ENCODE peak calls at places on chromosomes 4 and X, in ten cellular contexts. M, T, J, H, F, W, N, P, R and U are unnamed samples.

GRCh38 chr4:158065176-158065575 is 107.6 kb downstream of the GASK1B start:
- DNase-seq in M (no peak), T (no peak), J (no peak), H (no peak), F (peak; percentile 6), W (no peak), N (no peak), P (no peak), R (no peak), U (no peak)

GRCh38 chrX:13797512-13797911 is 19.4 kb downstream of the GPM6B start:
- DNase-seq in M (no peak), T (no peak), J (no peak), H (no peak), F (no peak), W (no peak), N (no peak), P (no peak), R (no peak), U (no peak)

GRCh38 chr4:152480356-152480755 is 55.5 kb downstream of the FBXW7 start:
- DNase-seq in M (no peak), T (no peak), J (no peak), H (no peak), F (no peak), W (no peak), N (no peak), P (no peak), R (no peak), U (no peak)

GRCh38 chrX:14712096-14712495 is 160.8 kb downstream of the FANCB start:
- DNase-seq in M (no peak), T (no peak), J (no peak), H (no peak), F (peak; percentile 37), W (no peak), N (no peak), P (no peak), R (no peak), U (no peak)

GRCh38 chrX:41084360-41085104 is 713 bp upstream of the USP9X start:
- DNase-seq in M (peak; percentile 77), T (peak; percentile 99), J (peak; percentile 98), H (peak; percentile 84), F (peak; percentile 91), W (peak; percentile 96), N (peak; percentile 96), P (peak; percentile 99), R (peak; percentile 97), U (peak; percentile 94)

GRCh38 chrX:37905436-37906147 is 58.2 kb upstream of the DYNLT3 start:
- DNase-seq in M (no peak), T (peak; percentile 16), J (peak; percentile 78), H (no peak), F (no peak), W (peak; percentile 8), N (peak; percentile 30), P (no peak), R (no peak), U (no peak)

GRCh38 chrX:9369802-9370291 is 95.0 kb upstream of the TBL1X start:
- DNase-seq in M (no peak), T (no peak), J (peak; percentile 42), H (no peak), F (no peak), W (peak; percentile 49), N (no peak), P (no peak), R (no peak), U (no peak)

GRCh38 chr4:129428454-129428853 is 332.5 kb downstream of the C4orf33 start:
- DNase-seq in M (no peak), T (no peak), J (no peak), H (no peak), F (no peak), W (no peak), N (no peak), P (no peak), R (no peak), U (no peak)

GRCh38 chr4:75547647-75548387 is 8.0 kb upstream of the ODAPH start:
- DNase-seq in M (no peak), T (peak; percentile 23), J (no peak), H (no peak), F (no peak), W (peak; percentile 71), N (no peak), P (peak; percentile 54), R (peak; percentile 32), U (no peak)

GRCh38 chr4:20252656-20253271 is 1.1 kb downstream of the SLIT2 start:
- DNase-seq in M (no peak), T (peak; percentile 52), J (peak; percentile 40), H (peak; percentile 27), F (peak; percentile 30), W (peak; percentile 52), N (peak; percentile 34), P (peak; percentile 36), R (peak; percentile 21), U (no peak)

GRCh38 chrX:119870626-119871131 is 854 bp downstream of the RNF113A start:
- DNase-seq in M (no peak), T (no peak), J (peak; percentile 17), H (no peak), F (peak; percentile 33), W (no peak), N (peak; percentile 38), P (no peak), R (peak; percentile 47), U (peak; percentile 14)

GRCh38 chr4:140252144-140252741 is 98.3 kb upstream of the MAML3 start:
- DNase-seq in M (no peak), T (peak; percentile 47), J (no peak), H (peak; percentile 33), F (peak; percentile 21), W (no peak), N (peak; percentile 57), P (peak; percentile 34), R (peak; percentile 68), U (no peak)

GRCh38 chr4:40954119-40954668 is 204.4 kb downstream of the NSUN7 start:
- DNase-seq in M (no peak), T (no peak), J (no peak), H (no peak), F (no peak), W (no peak), N (no peak), P (no peak), R (no peak), U (no peak)

GRCh38 chr4:37922323-37922722 is 31.4 kb downstream of the TBC1D1 start:
- DNase-seq in M (no peak), T (no peak), J (peak; percentile 17), H (no peak), F (no peak), W (peak; percentile 83), N (no peak), P (no peak), R (no peak), U (no peak)

GRCh38 chrX:153522259-153522658 is 4.8 kb downstream of the ATP2B3 start:
- DNase-seq in M (no peak), T (no peak), J (no peak), H (no peak), F (no peak), W (no peak), N (no peak), P (no peak), R (no peak), U (no peak)

GRCh38 chrX:154805696-154806091 is 409 bp upstream of the MPP1 start:
- DNase-seq in M (no peak), T (no peak), J (peak; percentile 22), H (no peak), F (no peak), W (peak; percentile 44), N (no peak), P (no peak), R (no peak), U (no peak)

GRCh38 chr4:35541146-35541887 is 703.0 kb downstream of the ARAP2 start:
- DNase-seq in M (no peak), T (no peak), J (no peak), H (no peak), F (no peak), W (no peak), N (no peak), P (no peak), R (no peak), U (no peak)

GRCh38 chr4:165394275-165394674 is 15.5 kb downstream of the CPE start:
- DNase-seq in M (peak; percentile 8), T (no peak), J (peak; percentile 86), H (no peak), F (peak; percentile 6), W (peak; percentile 76), N (no peak), P (no peak), R (no peak), U (no peak)

GRCh38 chrX:119686087-119686639 is 6.8 kb downstream of the SEPTIN6 start:
- DNase-seq in M (no peak), T (no peak), J (no peak), H (no peak), F (no peak), W (no peak), N (no peak), P (no peak), R (no peak), U (peak; percentile 47)

DNA sequence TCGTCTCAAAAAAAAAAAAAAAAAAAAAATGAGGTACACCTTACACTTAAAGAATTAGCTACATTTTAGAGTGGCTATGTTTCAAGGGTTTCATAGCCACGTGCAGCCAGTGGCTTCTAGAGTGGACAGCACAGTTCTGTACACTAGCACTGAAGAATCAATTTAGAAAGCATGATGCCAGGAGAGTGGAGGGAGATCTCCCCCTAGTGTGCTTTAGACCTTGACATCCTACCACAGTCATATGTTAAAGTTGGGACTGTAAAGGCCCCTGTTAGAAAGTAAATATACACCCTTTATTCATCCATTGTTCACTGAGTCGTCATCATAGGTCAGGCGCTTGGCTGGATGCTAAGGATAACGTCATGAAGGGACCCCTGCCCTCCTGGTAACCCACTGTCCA is 179.4 kb downstream of the QDPR start:
- DNase-seq in M (no peak), T (no peak), J (no peak), H (no peak), F (no peak), W (no peak), N (no peak), P (no peak), R (no peak), U (no peak)
- TF ChIP-seq CTCF in M (no peak), T (no peak), J (no peak), H (no peak), F (no peak), W (peak; percentile 2), N (no peak), P (no peak), R (no peak), U (no peak)

GRCh38 chrX:17697191-17697590 is 40.1 kb upstream of the SCML1 start:
- DNase-seq in M (no peak), T (no peak), J (no peak), H (no peak), F (peak; percentile 44), W (peak; percentile 39), N (no peak), P (no peak), R (no peak), U (no peak)
- TF ChIP-seq CTCF in M (no peak), T (no peak), J (no peak), H (no peak), F (peak; percentile 53), W (no peak), N (no peak), P (no peak), R (no peak), U (no peak)

GRCh38 chr4:168634276-168634802 is 137.5 kb downstream of the PALLD start:
- DNase-seq in M (no peak), T (peak; percentile 39), J (peak; percentile 99), H (no peak), F (peak; percentile 56), W (peak; percentile 92), N (peak; percentile 51), P (no peak), R (no peak), U (no peak)
- TF ChIP-seq CTCF in M (no peak), T (no peak), J (no peak), H (no peak), F (no peak), W (no peak), N (no peak), P (no peak), R (no peak), U (no peak)

GRCh38 chr4:126604273-126604867 is 1028.4 kb upstream of the INTU start:
- DNase-seq in M (peak; percentile 44), T (no peak), J (peak; percentile 65), H (peak; percentile 17), F (peak; percentile 38), W (peak; percentile 63), N (no peak), P (no peak), R (no peak), U (no peak)
- TF ChIP-seq CTCF in M (peak; percentile 80), T (no peak), J (peak; percentile 91), H (no peak), F (peak; percentile 70), W (peak; percentile 92), N (no peak), P (no peak), R (peak; percentile 24), U (no peak)